ENCODE peak calls at places on chromosome 16, in ten cellular contexts. Q is NCI-H774, A is COLO829, S is GM04504, K is kidney tubule cell, N is right cardiac atrium, F is NCI-H510A treated with DMSO at 0.1 percent for 48 hours, I is NCI-H524, V is C1 segment of cervical spinal cord, X is iris pigment epithelial cell. G is an unnamed sample.

GRCh38 chr16:27754788-27755690 is 205.1 kb downstream of the KATNIP start:
- DNase-seq in V (no peak), K (no peak), X (no peak), I (no peak), A (no peak), S (no peak), N (no peak), F (no peak), Q (no peak), G (no peak)

GRCh38 chr16:4505356-4506153 is 29.4 kb downstream of the HMOX2 start:
- DNase-seq in F (no peak), X (no peak), A (no peak), N (no peak), Q (no peak), S (no peak), V (no peak), K (peak), I (no peak), G (no peak)

GRCh38 chr16:3074860-3075545 is 9.6 kb downstream of the IL32 start:
- DNase-seq in K (no peak), I (no peak), X (no peak), V (no peak), F (no peak), N (no peak), Q (no peak), S (no peak), A (no peak), G (no peak)

GRCh38 chr16:49660647-49661046 is 195.3 kb downstream of the ZNF423 start:
- DNase-seq in A (no peak), N (no peak), X (no peak), I (no peak), Q (no peak), V (no peak), S (no peak), F (no peak), K (no peak), G (no peak)

GRCh38 chr16:28219283-28219682 is 7.5 kb upstream of the XPO6 start:
- DNase-seq in V (no peak), I (peak), A (no peak), X (no peak), N (no peak), F (no peak), K (no peak), Q (no peak), S (no peak), G (no peak)

GRCh38 chr16:31141489-31142108 is 6.1 kb upstream of the PRSS8 start:
- DNase-seq in I (no peak), N (peak), K (no peak), F (no peak), S (no peak), V (no peak), X (no peak), A (no peak), Q (no peak), G (no peak)

GRCh38 chr16:26859086-26859485 is 207.6 kb upstream of the C16orf82 start:
- DNase-seq in A (no peak), I (no peak), S (no peak), X (no peak), N (no peak), V (no peak), K (no peak), Q (no peak), F (peak), G (no peak)

GRCh38 chr16:48279199-48279598 is 31.9 kb upstream of the ABCC11 start:
- DNase-seq in K (no peak), F (no peak), S (no peak), X (no peak), I (no peak), A (no peak), N (no peak), V (no peak), Q (no peak), G (no peak)

GRCh38 chr16:1729445-1729844 is 23.4 kb downstream of the MAPK8IP3 start:
- DNase-seq in S (no peak), Q (no peak), A (no peak), F (no peak), X (no peak), V (no peak), N (no peak), I (no peak), K (no peak), G (no peak)

GRCh38 chr16:69595127-69596036 is 29.6 kb downstream of the NFAT5 start:
- DNase-seq in F (no peak), A (no peak), S (no peak), I (no peak), K (peak), X (peak), Q (no peak), V (no peak), N (no peak), G (no peak)

GRCh38 chr16:54080524-54081008 is 206.0 kb downstream of the IRX3 start:
- DNase-seq in X (peak), I (no peak), F (peak), S (no peak), Q (no peak), V (no peak), N (no peak), K (peak), A (no peak), G (peak)

G was measured in T1000.